ENCODE peak calls at places on chromosomes 5 and 9, in eight cellular contexts. One of them, this sample, is unnamed. For H3K27me3, the result is how much of the 10 kb centered on the place peaks cover.

GRCh38 chr5:163478126-163478981 is 17.9 kb downstream of the HMMR start:
- DNase-seq in heart right ventricle: no peak
- DNase-seq in PC-3: peak
- DNase-seq in gastrocnemius medialis: no peak
- DNase-seq in uterus: no peak
- DNase-seq in colonic mucosa: no peak
- DNase-seq in esophagus squamous epithelium: no peak
- DNase-seq in naive thymus-derived CD4-positive, alpha-beta T cell: no peak
- DNase-seq in this sample: no peak

GRCh38 chr5:137752873-137753226 is 1.3 kb downstream of the HNRNPA0 start:
- DNase-seq in esophagus squamous epithelium: no peak
- DNase-seq in uterus: peak
- DNase-seq in colonic mucosa: no peak
- DNase-seq in gastrocnemius medialis: no peak
- DNase-seq in PC-3: peak
- DNase-seq in heart right ventricle: peak
- DNase-seq in naive thymus-derived CD4-positive, alpha-beta T cell: peak
- DNase-seq in this sample: peak

GRCh38 chr9:103574056-103574455 is 520.1 kb upstream of the SMC2 start:
- DNase-seq in heart right ventricle: no peak
- DNase-seq in naive thymus-derived CD4-positive, alpha-beta T cell: no peak
- DNase-seq in PC-3: no peak
- DNase-seq in gastrocnemius medialis: no peak
- DNase-seq in esophagus squamous epithelium: no peak
- DNase-seq in uterus: no peak
- DNase-seq in colonic mucosa: no peak
- DNase-seq in this sample: no peak

GRCh38 chr5:34007116-34007674 is 655 bp downstream of the AMACR start:
- DNase-seq in colonic mucosa: no peak
- DNase-seq in heart right ventricle: no peak
- DNase-seq in gastrocnemius medialis: no peak
- DNase-seq in naive thymus-derived CD4-positive, alpha-beta T cell: no peak
- DNase-seq in uterus: no peak
- DNase-seq in PC-3: no peak
- DNase-seq in esophagus squamous epithelium: no peak
- DNase-seq in this sample: no peak

GRCh38 chr5:59275537-59276276 is 617.8 kb downstream of the PDE4D start:
- DNase-seq in uterus: peak
- DNase-seq in esophagus squamous epithelium: no peak
- DNase-seq in colonic mucosa: peak
- DNase-seq in PC-3: no peak
- DNase-seq in heart right ventricle: peak
- DNase-seq in naive thymus-derived CD4-positive, alpha-beta T cell: no peak
- DNase-seq in gastrocnemius medialis: no peak
- DNase-seq in this sample: no peak

GRCh38 chr9:87067426-87067825 is 120.1 kb upstream of the GAS1 start:
- DNase-seq in PC-3: no peak
- DNase-seq in colonic mucosa: no peak
- DNase-seq in heart right ventricle: no peak
- DNase-seq in uterus: no peak
- DNase-seq in gastrocnemius medialis: no peak
- DNase-seq in naive thymus-derived CD4-positive, alpha-beta T cell: no peak
- DNase-seq in esophagus squamous epithelium: no peak
- DNase-seq in this sample: no peak

GRCh38 chr9:69895185-69895584 is 74.6 kb downstream of the CFAP95 start:
- DNase-seq in heart right ventricle: no peak
- DNase-seq in PC-3: no peak
- DNase-seq in uterus: no peak
- DNase-seq in naive thymus-derived CD4-positive, alpha-beta T cell: no peak
- DNase-seq in gastrocnemius medialis: no peak
- DNase-seq in esophagus squamous epithelium: no peak
- DNase-seq in colonic mucosa: no peak
- DNase-seq in this sample: no peak

GRCh38 chr9:129988607-129989361 is 54.2 kb downstream of the FNBP1 start:
- DNase-seq in PC-3: no peak
- DNase-seq in esophagus squamous epithelium: no peak
- DNase-seq in colonic mucosa: no peak
- DNase-seq in naive thymus-derived CD4-positive, alpha-beta T cell: peak
- DNase-seq in heart right ventricle: no peak
- DNase-seq in gastrocnemius medialis: no peak
- DNase-seq in uterus: no peak
- DNase-seq in this sample: peak

GRCh38 chr5:43042626-43043399 is 2.7 kb upstream of the ANXA2R start:
- DNase-seq in colonic mucosa: peak
- DNase-seq in PC-3: peak
- DNase-seq in naive thymus-derived CD4-positive, alpha-beta T cell: peak
- DNase-seq in gastrocnemius medialis: peak
- DNase-seq in heart right ventricle: peak
- DNase-seq in uterus: peak
- DNase-seq in esophagus squamous epithelium: no peak
- DNase-seq in this sample: peak

GRCh38 chr9:130651752-130652151 is 12.6 kb upstream of the PRDM12 start:
- DNase-seq in gastrocnemius medialis: no peak
- DNase-seq in heart right ventricle: no peak
- DNase-seq in PC-3: no peak
- DNase-seq in naive thymus-derived CD4-positive, alpha-beta T cell: no peak
- DNase-seq in uterus: no peak
- DNase-seq in colonic mucosa: no peak
- DNase-seq in esophagus squamous epithelium: no peak
- DNase-seq in this sample: no peak

GRCh38 chr5:1471997-1472963 is 27.0 kb upstream of the SLC6A3 start:
- DNase-seq in uterus: no peak
- DNase-seq in esophagus squamous epithelium: no peak
- DNase-seq in gastrocnemius medialis: no peak
- DNase-seq in naive thymus-derived CD4-positive, alpha-beta T cell: no peak
- DNase-seq in PC-3: no peak
- DNase-seq in heart right ventricle: no peak
- DNase-seq in colonic mucosa: no peak
- DNase-seq in this sample: no peak

GRCh38 chr5:54535149-54535844 is 17.7 kb downstream of the SNX18 start:
- DNase-seq in colonic mucosa: no peak
- DNase-seq in gastrocnemius medialis: no peak
- DNase-seq in esophagus squamous epithelium: no peak
- DNase-seq in PC-3: no peak
- DNase-seq in uterus: no peak
- DNase-seq in heart right ventricle: no peak
- DNase-seq in naive thymus-derived CD4-positive, alpha-beta T cell: no peak
- DNase-seq in this sample: no peak

GRCh38 chr5:54531536-54531935 is 14.0 kb downstream of the SNX18 start:
- DNase-seq in naive thymus-derived CD4-positive, alpha-beta T cell: no peak
- DNase-seq in gastrocnemius medialis: no peak
- DNase-seq in heart right ventricle: no peak
- DNase-seq in PC-3: peak
- DNase-seq in esophagus squamous epithelium: no peak
- DNase-seq in uterus: no peak
- DNase-seq in colonic mucosa: no peak
- DNase-seq in this sample: no peak

GRCh38 chr5:54533541-54534179 is 16.1 kb downstream of the SNX18 start:
- DNase-seq in heart right ventricle: no peak
- DNase-seq in naive thymus-derived CD4-positive, alpha-beta T cell: no peak
- DNase-seq in uterus: peak
- DNase-seq in gastrocnemius medialis: no peak
- DNase-seq in PC-3: no peak
- DNase-seq in colonic mucosa: no peak
- DNase-seq in esophagus squamous epithelium: no peak
- DNase-seq in this sample: no peak

GRCh38 chr5:54537720-54538119 is 20.2 kb downstream of the SNX18 start:
- DNase-seq in uterus: no peak
- DNase-seq in colonic mucosa: no peak
- DNase-seq in esophagus squamous epithelium: no peak
- DNase-seq in PC-3: no peak
- DNase-seq in naive thymus-derived CD4-positive, alpha-beta T cell: no peak
- DNase-seq in gastrocnemius medialis: no peak
- DNase-seq in heart right ventricle: no peak
- DNase-seq in this sample: no peak

DNA sequence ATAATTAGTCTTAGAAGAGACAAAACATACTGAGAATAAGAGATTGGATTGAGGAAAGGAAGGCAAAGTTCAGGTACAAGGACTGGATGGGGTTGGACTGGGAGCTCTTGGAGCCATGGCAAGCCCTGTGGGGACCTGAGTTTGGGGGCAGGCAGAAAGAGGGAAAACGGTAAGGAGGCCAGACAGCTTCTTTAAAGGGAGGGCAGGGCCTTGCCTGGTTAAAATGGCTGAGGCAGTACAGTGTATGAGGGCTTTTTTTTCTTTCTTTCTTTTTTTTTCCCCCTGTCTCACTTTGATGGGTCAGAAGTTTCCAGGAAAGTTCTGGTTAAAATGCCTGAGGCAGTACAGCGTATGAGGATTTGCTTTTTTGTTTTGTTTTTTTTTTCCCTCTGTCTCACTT is 16.7 kb downstream of the SNX18 start:
- DNase-seq in uterus: no peak
- DNase-seq in colonic mucosa: no peak
- DNase-seq in PC-3: no peak
- DNase-seq in heart right ventricle: no peak
- DNase-seq in naive thymus-derived CD4-positive, alpha-beta T cell: no peak
- DNase-seq in gastrocnemius medialis: no peak
- DNase-seq in esophagus squamous epithelium: no peak
- DNase-seq in this sample: no peak
- H3K4me3 ChIP-seq in uterus: no peak
- H3K4me3 ChIP-seq in colonic mucosa: no peak
- H3K4me3 ChIP-seq in PC-3: no peak
- H3K4me3 ChIP-seq in heart right ventricle: no peak
- H3K4me3 ChIP-seq in naive thymus-derived CD4-positive, alpha-beta T cell: no peak
- H3K4me3 ChIP-seq in gastrocnemius medialis: no peak
- H3K4me3 ChIP-seq in esophagus squamous epithelium: no peak
- H3K4me3 ChIP-seq in this sample: peak

DNA sequence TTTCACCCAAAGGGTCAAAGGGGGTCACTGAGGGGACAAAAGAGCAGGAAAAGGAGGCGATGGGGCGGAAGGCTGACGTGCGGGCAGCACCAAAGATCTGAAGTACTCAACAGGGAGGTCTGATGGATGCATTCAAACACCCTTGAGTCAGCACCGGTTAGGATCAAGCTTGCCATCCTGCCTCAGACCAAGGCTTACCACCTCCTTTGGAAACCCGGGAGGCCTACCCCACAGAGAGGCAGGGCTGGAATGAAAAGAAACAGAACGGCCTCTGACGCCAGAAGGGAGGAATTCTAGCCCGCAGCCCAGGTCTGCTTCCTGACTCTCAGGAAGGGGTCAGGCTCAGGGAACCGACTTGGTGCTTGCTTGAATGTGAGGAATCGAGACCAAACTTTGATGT is 125.6 kb downstream of the PAPPA start:
- DNase-seq in gastrocnemius medialis: no peak
- DNase-seq in heart right ventricle: no peak
- DNase-seq in esophagus squamous epithelium: no peak
- DNase-seq in uterus: no peak
- DNase-seq in naive thymus-derived CD4-positive, alpha-beta T cell: no peak
- DNase-seq in colonic mucosa: no peak
- DNase-seq in PC-3: no peak
- DNase-seq in this sample: no peak
- H3K27me3 ChIP-seq in gastrocnemius medialis: under half
- H3K27me3 ChIP-seq in heart right ventricle: under half
- H3K27me3 ChIP-seq in esophagus squamous epithelium: under half
- H3K27me3 ChIP-seq in uterus: under half
- H3K27me3 ChIP-seq in naive thymus-derived CD4-positive, alpha-beta T cell: under half
- H3K27me3 ChIP-seq in colonic mucosa: under half
- H3K27me3 ChIP-seq in PC-3: under half
- H3K27me3 ChIP-seq in this sample: under half

GRCh38 chr5:83590966-83591365 is 119.4 kb downstream of the VCAN start:
- DNase-seq in PC-3: no peak
- DNase-seq in colonic mucosa: no peak
- DNase-seq in heart right ventricle: no peak
- DNase-seq in esophagus squamous epithelium: no peak
- DNase-seq in uterus: no peak
- DNase-seq in naive thymus-derived CD4-positive, alpha-beta T cell: no peak
- DNase-seq in gastrocnemius medialis: no peak
- DNase-seq in this sample: no peak
- H3K4me3 ChIP-seq in PC-3: no peak
- H3K4me3 ChIP-seq in colonic mucosa: no peak
- H3K4me3 ChIP-seq in heart right ventricle: no peak
- H3K4me3 ChIP-seq in esophagus squamous epithelium: no peak
- H3K4me3 ChIP-seq in uterus: no peak
- H3K4me3 ChIP-seq in naive thymus-derived CD4-positive, alpha-beta T cell: no peak
- H3K4me3 ChIP-seq in gastrocnemius medialis: no peak
- H3K4me3 ChIP-seq in this sample: peak

GRCh38 chr9:122223435-122223834 is 5.3 kb downstream of the LHX6 start:
- DNase-seq in colonic mucosa: no peak
- DNase-seq in PC-3: no peak
- DNase-seq in uterus: no peak
- DNase-seq in heart right ventricle: no peak
- DNase-seq in esophagus squamous epithelium: no peak
- DNase-seq in naive thymus-derived CD4-positive, alpha-beta T cell: no peak
- DNase-seq in gastrocnemius medialis: no peak
- DNase-seq in this sample: no peak
- H3K27me3 ChIP-seq in colonic mucosa: half or more
- H3K27me3 ChIP-seq in PC-3: under half
- H3K27me3 ChIP-seq in uterus: half or more
- H3K27me3 ChIP-seq in heart right ventricle: half or more
- H3K27me3 ChIP-seq in esophagus squamous epithelium: half or more
- H3K27me3 ChIP-seq in naive thymus-derived CD4-positive, alpha-beta T cell: under half
- H3K27me3 ChIP-seq in gastrocnemius medialis: half or more
- H3K27me3 ChIP-seq in this sample: under half

DNA sequence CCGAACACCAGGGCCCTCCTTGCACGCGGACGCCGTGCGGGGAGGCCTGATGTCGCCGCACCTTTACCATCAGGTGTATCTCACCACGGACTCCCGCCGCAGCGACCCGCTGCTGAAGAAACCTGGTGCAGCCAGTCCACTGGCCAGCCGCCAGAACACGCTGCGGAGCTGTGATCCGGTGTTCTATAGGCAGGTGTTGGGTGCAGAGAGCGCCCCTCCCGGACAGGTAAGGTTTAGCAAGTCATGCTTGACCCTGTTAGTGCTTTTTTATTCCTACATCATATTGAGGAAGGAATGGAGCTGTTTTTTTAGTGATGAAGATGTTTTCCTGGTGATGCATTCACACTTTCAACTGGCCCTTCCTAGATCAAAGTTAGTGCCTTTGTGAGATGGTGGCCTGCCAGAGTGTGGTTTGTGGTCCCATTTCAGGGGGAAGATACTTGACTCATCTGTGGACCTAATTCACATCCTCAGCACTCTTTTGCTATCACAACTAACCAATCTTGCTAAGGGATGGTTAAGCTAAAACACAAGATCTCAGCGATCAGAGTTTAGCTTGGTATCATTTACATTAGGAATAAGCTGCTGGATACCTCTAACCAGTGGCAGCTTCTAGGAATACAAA is 2.7 kb downstream of the PCDHGC3 start:
- DNase-seq in gastrocnemius medialis: no peak
- DNase-seq in colonic mucosa: peak
- DNase-seq in PC-3: no peak
- DNase-seq in naive thymus-derived CD4-positive, alpha-beta T cell: no peak
- DNase-seq in uterus: peak
- DNase-seq in heart right ventricle: no peak
- DNase-seq in esophagus squamous epithelium: no peak
- DNase-seq in this sample: no peak
- H3K4me3 ChIP-seq in gastrocnemius medialis: peak
- H3K4me3 ChIP-seq in colonic mucosa: peak
- H3K4me3 ChIP-seq in PC-3: no peak
- H3K4me3 ChIP-seq in naive thymus-derived CD4-positive, alpha-beta T cell: no peak
- H3K4me3 ChIP-seq in uterus: peak
- H3K4me3 ChIP-seq in heart right ventricle: no peak
- H3K4me3 ChIP-seq in esophagus squamous epithelium: peak
- H3K4me3 ChIP-seq in this sample: peak

GRCh38 chr9:93959739-93960154 is 4.6 kb upstream of the BARX1 start:
- DNase-seq in colonic mucosa: no peak
- DNase-seq in naive thymus-derived CD4-positive, alpha-beta T cell: no peak
- DNase-seq in uterus: no peak
- DNase-seq in PC-3: no peak
- DNase-seq in esophagus squamous epithelium: no peak
- DNase-seq in gastrocnemius medialis: no peak
- DNase-seq in heart right ventricle: no peak
- DNase-seq in this sample: no peak
- H3K27me3 ChIP-seq in colonic mucosa: half or more
- H3K27me3 ChIP-seq in naive thymus-derived CD4-positive, alpha-beta T cell: under half
- H3K27me3 ChIP-seq in uterus: half or more
- H3K27me3 ChIP-seq in PC-3: under half
- H3K27me3 ChIP-seq in esophagus squamous epithelium: half or more
- H3K27me3 ChIP-seq in gastrocnemius medialis: half or more
- H3K27me3 ChIP-seq in heart right ventricle: half or more
- H3K27me3 ChIP-seq in this sample: under half

GRCh38 chr5:96433066-96433447 is at the start of gene PCSK1:
- DNase-seq in esophagus squamous epithelium: no peak
- DNase-seq in naive thymus-derived CD4-positive, alpha-beta T cell: no peak
- DNase-seq in gastrocnemius medialis: no peak
- DNase-seq in heart right ventricle: no peak
- DNase-seq in PC-3: no peak
- DNase-seq in uterus: no peak
- DNase-seq in colonic mucosa: no peak
- DNase-seq in this sample: no peak
- H3K4me3 ChIP-seq in esophagus squamous epithelium: peak
- H3K4me3 ChIP-seq in naive thymus-derived CD4-positive, alpha-beta T cell: no peak
- H3K4me3 ChIP-seq in gastrocnemius medialis: peak
- H3K4me3 ChIP-seq in heart right ventricle: no peak
- H3K4me3 ChIP-seq in PC-3: no peak
- H3K4me3 ChIP-seq in uterus: no peak
- H3K4me3 ChIP-seq in colonic mucosa: no peak
- H3K4me3 ChIP-seq in this sample: peak

This sample was measured in ascending aorta.